ENCODE peak calls at places on chromosomes 2 and 18, in nine cellular contexts. S, O, P, Y, T, E, G, L and N are unnamed samples.

GRCh38 chr18:54390838-54391237 is 33.1 kb downstream of the C18orf54 start:
- DNase-seq in S (no peak), O (no peak), P (no peak), Y (no peak), T (no peak), E (no peak), G (no peak), L (no peak), N (no peak)

GRCh38 chr2:216881411-216881810 is 21.5 kb upstream of the TNP1 start:
- DNase-seq in S (no peak), O (no peak), P (no peak), Y (no peak), T (no peak), E (no peak), G (no peak), L (no peak), N (peak; percentile 33)

GRCh38 chr2:219557320-219557719 is 13.5 kb downstream of the TMEM198 start:
- DNase-seq in S (no peak), O (no peak), P (no peak), Y (no peak), T (no peak), E (no peak), G (no peak), L (no peak), N (no peak)

GRCh38 chr2:228600265-228600664 is 418.8 kb upstream of the SPHKAP start:
- DNase-seq in S (no peak), O (no peak), P (no peak), Y (no peak), T (no peak), E (peak; percentile 88), G (no peak), L (no peak), N (no peak)

GRCh38 chr2:238376884-238377391 is 49.8 kb upstream of the ASB1 start:
- DNase-seq in S (no peak), O (no peak), P (no peak), Y (no peak), T (no peak), E (peak; percentile 30), G (no peak), L (no peak), N (no peak)

GRCh38 chr2:160397530-160397865 is 96.1 kb downstream of the RBMS1 start:
- DNase-seq in S (no peak), O (no peak), P (no peak), Y (peak; percentile 52), T (no peak), E (peak; percentile 50), G (no peak), L (no peak), N (no peak)

GRCh38 chr2:88671786-88672427 is 19.6 kb upstream of the RPIA start:
- DNase-seq in S (no peak), O (no peak), P (no peak), Y (peak; percentile 64), T (no peak), E (peak; percentile 70), G (no peak), L (no peak), N (peak; percentile 70)

GRCh38 chr2:216017365-216017764 is 4.0 kb upstream of the MREG start:
- DNase-seq in S (peak; percentile 30), O (no peak), P (no peak), Y (peak; percentile 16), T (no peak), E (peak; percentile 33), G (no peak), L (no peak), N (no peak)

GRCh38 chr2:234422895-234423505 is 73.9 kb downstream of the ARL4C start:
- DNase-seq in S (no peak), O (no peak), P (no peak), Y (peak; percentile 36), T (no peak), E (no peak), G (no peak), L (no peak), N (no peak)

GRCh38 chr18:68769423-68769822 is 28.5 kb upstream of the CCDC102B start:
- DNase-seq in S (no peak), O (peak; percentile 55), P (peak; percentile 14), Y (no peak), T (peak; percentile 13), E (no peak), G (no peak), L (no peak), N (no peak)

GRCh38 chr2:219001577-219002394 is 8.6 kb upstream of the CRYBA2 start:
- DNase-seq in S (no peak), O (no peak), P (no peak), Y (no peak), T (peak; percentile 99), E (no peak), G (no peak), L (no peak), N (no peak)

GRCh38 chr2:65436169-65436824 is 3.9 kb upstream of the SPRED2 start:
- DNase-seq in S (peak; percentile 93), O (peak; percentile 96), P (peak; percentile 90), Y (peak; percentile 84), T (peak; percentile 92), E (peak; percentile 96), G (peak; percentile 55), L (peak; percentile 94), N (peak; percentile 95)
- TF ChIP-seq POLR2A in S (peak; percentile 78), O (peak; percentile 55), P (peak; percentile 61), Y (no peak), T (peak; percentile 94), E (peak; percentile 86), G (no peak), L (peak; percentile 64), N (peak; percentile 65)

DNA sequence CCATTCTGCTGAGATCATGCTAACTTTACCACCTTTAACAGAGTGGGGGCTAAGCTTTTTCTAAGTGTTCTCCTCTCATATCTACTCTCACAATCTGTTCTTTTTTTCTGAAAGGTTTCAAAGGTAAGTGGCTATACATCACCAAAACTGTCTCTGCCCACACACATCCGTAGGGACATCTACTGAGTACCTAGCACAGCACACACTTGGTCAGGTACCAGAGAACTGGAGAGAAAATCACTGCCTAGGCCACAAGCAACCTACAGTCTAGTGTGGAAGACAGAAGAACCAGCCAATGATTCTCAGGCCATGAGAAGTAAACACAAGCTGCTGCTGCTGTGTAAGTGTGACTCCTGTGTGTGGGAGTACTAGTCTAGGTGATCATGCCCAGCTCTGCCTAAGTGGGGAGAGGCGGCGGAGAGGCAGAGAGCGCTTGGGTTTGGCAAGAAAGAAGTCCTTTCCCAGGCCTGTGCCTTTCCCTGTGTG is 176.1 kb upstream of the ZFP36L2 start:
- DNase-seq in S (no peak), O (peak; percentile 39), P (no peak), Y (no peak), T (no peak), E (peak; percentile 41), G (no peak), L (no peak), N (no peak)
- TF ChIP-seq POLR2A in S (no peak), O (no peak), P (no peak), Y (no peak), T (no peak), E (no peak), G (no peak), L (no peak), N (no peak)

DNA sequence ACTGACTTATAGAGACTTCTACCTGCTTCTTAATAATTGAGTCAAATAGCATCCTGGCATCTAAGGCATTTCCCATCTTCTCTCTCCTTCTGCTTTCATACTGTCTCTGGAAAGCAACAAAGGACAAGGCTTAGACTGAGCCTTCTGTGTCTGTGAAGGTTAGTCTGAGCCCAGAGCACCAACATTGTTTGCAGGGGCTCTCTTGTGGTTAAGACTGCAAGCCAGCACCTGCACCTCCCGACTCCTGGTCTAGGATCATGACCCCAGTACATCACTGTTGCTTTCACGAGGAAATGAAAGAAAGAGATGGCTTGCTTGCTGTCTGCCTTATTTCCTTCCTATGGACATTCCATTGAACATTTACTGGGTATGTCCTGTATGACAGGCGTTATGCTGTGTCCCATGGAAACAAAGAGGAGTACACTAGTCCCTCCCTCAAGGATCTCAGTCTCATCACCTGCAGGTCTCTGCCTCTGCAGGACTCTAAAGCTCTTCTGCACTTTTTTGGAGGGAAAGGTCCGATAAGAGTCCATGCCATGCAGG is 315.7 kb upstream of the EPAS1 start:
- DNase-seq in S (no peak), O (no peak), P (no peak), Y (no peak), T (no peak), E (no peak), G (no peak), L (no peak), N (no peak)
- TF ChIP-seq POLR2A in S (no peak), O (no peak), P (no peak), Y (no peak), T (no peak), E (no peak), G (no peak), L (no peak), N (no peak)

GRCh38 chr2:43176449-43176848 is 50.0 kb downstream of the ZFP36L2 start:
- DNase-seq in S (no peak), O (no peak), P (no peak), Y (no peak), T (no peak), E (no peak), G (no peak), L (no peak), N (no peak)

GRCh38 chr2:43178055-43178598 is 48.3 kb downstream of the ZFP36L2 start:
- DNase-seq in S (peak; percentile 38), O (no peak), P (no peak), Y (no peak), T (peak; percentile 69), E (no peak), G (no peak), L (no peak), N (peak; percentile 95)

GRCh38 chr2:43180901-43181300 is 45.5 kb downstream of the ZFP36L2 start:
- DNase-seq in S (no peak), O (no peak), P (no peak), Y (no peak), T (no peak), E (no peak), G (no peak), L (no peak), N (no peak)

GRCh38 chr2:43179947-43180346 is 46.5 kb downstream of the ZFP36L2 start:
- DNase-seq in S (no peak), O (no peak), P (no peak), Y (no peak), T (no peak), E (no peak), G (no peak), L (no peak), N (no peak)

DNA sequence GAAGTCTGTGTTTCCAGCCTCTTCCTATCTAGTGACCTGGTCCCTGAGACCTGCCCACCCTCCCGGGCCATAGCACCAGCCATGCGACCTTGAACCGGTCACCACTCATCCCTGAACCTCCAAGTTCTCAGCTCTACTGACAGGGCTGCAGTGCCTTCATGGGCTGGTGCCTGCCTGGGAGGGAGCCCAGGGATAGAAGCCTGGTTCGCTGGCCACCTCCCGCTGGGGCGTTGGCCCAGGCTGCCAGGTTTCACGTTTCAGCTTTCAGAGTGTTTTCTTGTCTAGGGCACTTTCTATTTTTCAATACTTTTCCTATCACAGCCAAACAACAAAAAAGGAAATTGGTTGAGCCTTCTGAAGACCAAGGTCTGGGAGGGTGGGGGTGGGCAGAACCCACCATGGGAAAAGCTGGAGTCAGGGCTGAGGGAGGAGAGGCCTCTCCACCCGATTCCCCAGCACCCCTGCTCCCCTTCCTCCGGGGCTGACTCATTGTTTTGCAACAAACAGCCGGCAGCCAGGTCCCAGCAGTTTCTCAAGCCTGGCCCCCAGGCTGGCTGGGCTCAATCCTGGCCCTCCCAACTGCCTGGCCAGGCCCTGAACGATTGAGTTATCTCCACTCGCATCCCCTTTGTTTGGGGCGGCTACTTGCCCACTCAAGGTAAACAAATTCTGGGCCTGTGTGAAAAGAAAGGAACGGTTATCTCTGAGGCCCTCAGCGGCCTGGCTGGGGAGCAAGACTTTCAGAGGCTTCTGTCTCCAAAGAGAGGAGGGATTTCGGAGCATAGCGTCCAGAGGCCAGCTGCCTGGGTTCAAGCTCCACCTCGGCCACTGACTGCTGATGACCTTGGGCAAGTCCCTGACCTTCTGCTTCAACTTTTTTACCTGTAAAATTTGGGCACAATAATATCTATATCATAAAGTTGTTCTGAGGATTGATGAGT is 47.5 kb downstream of the ZFP36L2 start:
- DNase-seq in S (peak; percentile 91), O (peak; percentile 88), P (peak; percentile 54), Y (peak; percentile 90), T (peak; percentile 91), E (peak; percentile 82), G (no peak), L (peak; percentile 82), N (peak; percentile 96)
- TF ChIP-seq POLR2A in S (peak; percentile 68), O (no peak), P (no peak), Y (no peak), T (peak; percentile 68), E (no peak), G (no peak), L (no peak), N (peak; percentile 43)